ENCODE peak calls at places on chromosome 1, in ten cellular contexts. One of them, this sample, is unnamed.

GRCh38 chr1:223700942-223701637 is 11.2 kb upstream of the CAPN2 start:
- DNase-seq in fibroblast of villous mesenchyme: peak; percentile 90
- DNase-seq in astrocyte of the cerebellum: peak; percentile 92
- DNase-seq in HCT116: peak; percentile 90
- DNase-seq in naive thymus-derived CD4-positive, alpha-beta T cell: no peak
- DNase-seq in right cardiac atrium: peak; percentile 46
- DNase-seq in dorsolateral prefrontal cortex: no peak
- DNase-seq in neural progenitor cell: no peak
- DNase-seq in esophagus squamous epithelium: no peak
- DNase-seq in IMR-90: peak; percentile 98
- DNase-seq in this sample: peak; percentile 98

GRCh38 chr1:12615916-12616708 is 1.9 kb downstream of the DHRS3 start:
- DNase-seq in astrocyte of the cerebellum: no peak
- DNase-seq in esophagus squamous epithelium: no peak
- DNase-seq in neural progenitor cell: peak; percentile 86
- DNase-seq in HCT116: no peak
- DNase-seq in IMR-90: peak; percentile 62
- DNase-seq in dorsolateral prefrontal cortex: no peak
- DNase-seq in right cardiac atrium: peak; percentile 77
- DNase-seq in naive thymus-derived CD4-positive, alpha-beta T cell: peak; percentile 32
- DNase-seq in fibroblast of villous mesenchyme: peak; percentile 71
- DNase-seq in this sample: no peak

GRCh38 chr1:145690587-145691558 is 16.3 kb downstream of the PDZK1 start:
- DNase-seq in dorsolateral prefrontal cortex: no peak
- DNase-seq in IMR-90: peak; percentile 82
- DNase-seq in neural progenitor cell: no peak
- DNase-seq in astrocyte of the cerebellum: peak; percentile 76
- DNase-seq in right cardiac atrium: no peak
- DNase-seq in esophagus squamous epithelium: no peak
- DNase-seq in fibroblast of villous mesenchyme: peak; percentile 84
- DNase-seq in HCT116: no peak
- DNase-seq in naive thymus-derived CD4-positive, alpha-beta T cell: peak; percentile 33
- DNase-seq in this sample: peak; percentile 89

GRCh38 chr1:168653567-168653966 is 75.4 kb downstream of the DPT start:
- DNase-seq in neural progenitor cell: no peak
- DNase-seq in astrocyte of the cerebellum: no peak
- DNase-seq in naive thymus-derived CD4-positive, alpha-beta T cell: no peak
- DNase-seq in fibroblast of villous mesenchyme: no peak
- DNase-seq in esophagus squamous epithelium: no peak
- DNase-seq in right cardiac atrium: no peak
- DNase-seq in IMR-90: no peak
- DNase-seq in dorsolateral prefrontal cortex: no peak
- DNase-seq in HCT116: no peak
- DNase-seq in this sample: peak; percentile 66

GRCh38 chr1:938088-938683 is 14.5 kb downstream of the SAMD11 start:
- DNase-seq in right cardiac atrium: no peak
- DNase-seq in dorsolateral prefrontal cortex: no peak
- DNase-seq in fibroblast of villous mesenchyme: peak; percentile 42
- DNase-seq in esophagus squamous epithelium: no peak
- DNase-seq in IMR-90: peak; percentile 28
- DNase-seq in HCT116: no peak
- DNase-seq in naive thymus-derived CD4-positive, alpha-beta T cell: no peak
- DNase-seq in astrocyte of the cerebellum: no peak
- DNase-seq in neural progenitor cell: no peak
- DNase-seq in this sample: peak; percentile 29

GRCh38 chr1:7427066-7427465 is 344.0 kb upstream of the VAMP3 start:
- DNase-seq in right cardiac atrium: no peak
- DNase-seq in dorsolateral prefrontal cortex: no peak
- DNase-seq in astrocyte of the cerebellum: no peak
- DNase-seq in naive thymus-derived CD4-positive, alpha-beta T cell: no peak
- DNase-seq in fibroblast of villous mesenchyme: peak; percentile 26
- DNase-seq in neural progenitor cell: no peak
- DNase-seq in IMR-90: peak; percentile 39
- DNase-seq in esophagus squamous epithelium: no peak
- DNase-seq in HCT116: no peak
- DNase-seq in this sample: no peak

GRCh38 chr1:185376288-185376687 is 59.2 kb upstream of the IVNS1ABP start:
- DNase-seq in naive thymus-derived CD4-positive, alpha-beta T cell: no peak
- DNase-seq in HCT116: no peak
- DNase-seq in IMR-90: no peak
- DNase-seq in dorsolateral prefrontal cortex: no peak
- DNase-seq in neural progenitor cell: no peak
- DNase-seq in right cardiac atrium: no peak
- DNase-seq in astrocyte of the cerebellum: no peak
- DNase-seq in fibroblast of villous mesenchyme: no peak
- DNase-seq in esophagus squamous epithelium: no peak
- DNase-seq in this sample: no peak

GRCh38 chr1:179984942-179985341 is 30.3 kb downstream of the CEP350 start:
- DNase-seq in astrocyte of the cerebellum: no peak
- DNase-seq in fibroblast of villous mesenchyme: no peak
- DNase-seq in dorsolateral prefrontal cortex: no peak
- DNase-seq in esophagus squamous epithelium: no peak
- DNase-seq in naive thymus-derived CD4-positive, alpha-beta T cell: no peak
- DNase-seq in right cardiac atrium: no peak
- DNase-seq in neural progenitor cell: no peak
- DNase-seq in HCT116: no peak
- DNase-seq in IMR-90: no peak
- DNase-seq in this sample: no peak

GRCh38 chr1:205351984-205352713 is 4.6 kb downstream of the KLHDC8A start:
- DNase-seq in HCT116: no peak
- DNase-seq in astrocyte of the cerebellum: no peak
- DNase-seq in naive thymus-derived CD4-positive, alpha-beta T cell: no peak
- DNase-seq in IMR-90: peak; percentile 40
- DNase-seq in esophagus squamous epithelium: no peak
- DNase-seq in fibroblast of villous mesenchyme: peak; percentile 63
- DNase-seq in right cardiac atrium: no peak
- DNase-seq in neural progenitor cell: peak; percentile 66
- DNase-seq in dorsolateral prefrontal cortex: no peak
- DNase-seq in this sample: no peak

DNA sequence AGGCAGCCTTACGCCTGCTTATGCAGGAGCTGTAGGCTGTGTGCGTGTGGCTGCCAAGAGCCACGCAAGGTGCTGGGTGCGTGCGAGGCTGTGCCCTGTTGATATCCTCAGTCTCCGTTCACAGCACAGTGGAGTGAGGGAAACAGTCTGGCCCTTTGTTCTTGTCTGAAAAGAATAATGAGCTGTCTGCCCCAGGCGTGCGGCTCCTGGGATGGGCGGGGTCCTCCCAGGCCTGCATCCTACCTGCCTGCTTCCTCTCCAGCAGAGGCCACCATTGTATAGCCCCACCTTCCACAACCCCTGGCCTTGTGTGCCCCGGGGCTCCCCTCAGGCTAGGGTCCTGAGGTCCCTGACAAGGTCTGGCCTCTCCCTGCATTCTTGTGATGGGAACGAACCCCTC is 46.9 kb upstream of the KDM4A start:
- DNase-seq in HCT116: no peak
- DNase-seq in neural progenitor cell: no peak
- DNase-seq in naive thymus-derived CD4-positive, alpha-beta T cell: no peak
- DNase-seq in fibroblast of villous mesenchyme: no peak
- DNase-seq in astrocyte of the cerebellum: no peak
- DNase-seq in esophagus squamous epithelium: no peak
- DNase-seq in dorsolateral prefrontal cortex: no peak
- DNase-seq in IMR-90: no peak
- DNase-seq in right cardiac atrium: no peak
- DNase-seq in this sample: no peak
- H3K4me3 ChIP-seq in HCT116: no peak overlapping the region
- H3K4me3 ChIP-seq in neural progenitor cell: no peak overlapping the region
- H3K4me3 ChIP-seq in naive thymus-derived CD4-positive, alpha-beta T cell: no peak overlapping the region
- H3K4me3 ChIP-seq in fibroblast of villous mesenchyme: no peak overlapping the region
- H3K4me3 ChIP-seq in astrocyte of the cerebellum: no peak overlapping the region
- H3K4me3 ChIP-seq in esophagus squamous epithelium: no peak overlapping the region
- H3K4me3 ChIP-seq in dorsolateral prefrontal cortex: no peak overlapping the region
- H3K4me3 ChIP-seq in IMR-90: no peak overlapping the region
- H3K4me3 ChIP-seq in right cardiac atrium: no peak overlapping the region
- H3K4me3 ChIP-seq in this sample: no peak overlapping the region

GRCh38 chr1:29636936-29637335 is 400.6 kb downstream of the PTPRU start:
- DNase-seq in astrocyte of the cerebellum: no peak
- DNase-seq in fibroblast of villous mesenchyme: no peak
- DNase-seq in dorsolateral prefrontal cortex: no peak
- DNase-seq in neural progenitor cell: no peak
- DNase-seq in naive thymus-derived CD4-positive, alpha-beta T cell: no peak
- DNase-seq in right cardiac atrium: no peak
- DNase-seq in IMR-90: no peak
- DNase-seq in esophagus squamous epithelium: no peak
- DNase-seq in HCT116: no peak
- DNase-seq in this sample: no peak
- H3K4me3 ChIP-seq in astrocyte of the cerebellum: no peak overlapping the region
- H3K4me3 ChIP-seq in fibroblast of villous mesenchyme: no peak overlapping the region
- H3K4me3 ChIP-seq in dorsolateral prefrontal cortex: no peak overlapping the region
- H3K4me3 ChIP-seq in neural progenitor cell: no peak overlapping the region
- H3K4me3 ChIP-seq in naive thymus-derived CD4-positive, alpha-beta T cell: no peak overlapping the region
- H3K4me3 ChIP-seq in right cardiac atrium: no peak overlapping the region
- H3K4me3 ChIP-seq in IMR-90: no peak overlapping the region
- H3K4me3 ChIP-seq in esophagus squamous epithelium: no peak overlapping the region
- H3K4me3 ChIP-seq in HCT116: no peak overlapping the region
- H3K4me3 ChIP-seq in this sample: no peak overlapping the region

DNA sequence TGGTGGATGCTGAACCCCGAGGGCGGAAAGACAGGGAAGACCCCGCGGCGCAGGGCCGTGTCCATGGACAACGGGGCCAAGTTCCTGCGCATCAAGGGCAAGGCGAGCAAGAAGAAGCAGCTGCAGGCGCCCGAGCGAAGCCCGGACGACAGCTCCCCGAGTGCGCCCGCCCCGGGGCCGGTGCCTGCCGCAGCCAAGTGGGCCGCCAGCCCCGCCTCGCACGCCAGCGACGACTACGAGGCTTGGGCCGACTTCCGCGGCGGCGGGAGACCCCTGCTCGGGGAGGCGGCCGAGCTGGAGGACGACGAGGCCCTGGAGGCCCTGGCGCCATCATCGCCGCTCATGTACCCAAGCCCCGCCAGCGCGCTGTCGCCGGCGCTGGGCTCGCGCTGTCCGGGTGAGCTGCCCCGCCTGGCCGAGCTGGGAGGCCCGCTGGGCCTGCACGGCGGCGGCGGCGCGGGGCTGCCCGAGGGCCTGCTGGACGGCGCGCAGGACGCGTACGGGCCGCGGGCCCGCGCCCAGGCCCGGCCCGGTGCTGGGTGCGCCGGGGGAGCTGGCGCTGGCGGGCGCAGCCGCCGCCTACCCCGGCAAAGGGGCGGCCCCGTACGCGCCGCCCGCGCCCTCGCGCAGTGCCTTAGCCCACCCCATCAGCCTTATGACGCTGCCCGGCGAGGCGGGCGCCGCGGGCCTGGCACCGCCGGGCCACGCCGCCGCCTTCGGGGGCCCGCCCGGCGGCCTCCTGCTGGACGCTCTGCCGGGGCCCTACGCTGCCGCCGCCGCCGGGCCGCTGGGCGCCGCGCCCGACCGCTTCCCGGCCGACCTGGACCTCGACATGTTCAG is 20.7 kb downstream of the FOXO6 start:
- DNase-seq in HCT116: peak; percentile 42
- DNase-seq in neural progenitor cell: peak; percentile 78
- DNase-seq in fibroblast of villous mesenchyme: peak; percentile 12
- DNase-seq in IMR-90: no peak
- DNase-seq in dorsolateral prefrontal cortex: no peak
- DNase-seq in right cardiac atrium: peak; percentile 70
- DNase-seq in astrocyte of the cerebellum: no peak
- DNase-seq in esophagus squamous epithelium: no peak
- DNase-seq in naive thymus-derived CD4-positive, alpha-beta T cell: no peak
- DNase-seq in this sample: no peak
- H3K4me3 ChIP-seq in HCT116: peak overlapping the region; percentile 73
- H3K4me3 ChIP-seq in neural progenitor cell: peak overlapping the region; percentile 52
- H3K4me3 ChIP-seq in fibroblast of villous mesenchyme: peak overlapping the region; percentile 36
- H3K4me3 ChIP-seq in IMR-90: peak overlapping the region; percentile 39
- H3K4me3 ChIP-seq in dorsolateral prefrontal cortex: no peak overlapping the region
- H3K4me3 ChIP-seq in right cardiac atrium: peak overlapping the region; percentile 50
- H3K4me3 ChIP-seq in astrocyte of the cerebellum: peak overlapping the region; percentile 24
- H3K4me3 ChIP-seq in esophagus squamous epithelium: peak overlapping the region; percentile 41
- H3K4me3 ChIP-seq in naive thymus-derived CD4-positive, alpha-beta T cell: peak overlapping the region; percentile 17
- H3K4me3 ChIP-seq in this sample: peak overlapping the region; percentile 29

DNA sequence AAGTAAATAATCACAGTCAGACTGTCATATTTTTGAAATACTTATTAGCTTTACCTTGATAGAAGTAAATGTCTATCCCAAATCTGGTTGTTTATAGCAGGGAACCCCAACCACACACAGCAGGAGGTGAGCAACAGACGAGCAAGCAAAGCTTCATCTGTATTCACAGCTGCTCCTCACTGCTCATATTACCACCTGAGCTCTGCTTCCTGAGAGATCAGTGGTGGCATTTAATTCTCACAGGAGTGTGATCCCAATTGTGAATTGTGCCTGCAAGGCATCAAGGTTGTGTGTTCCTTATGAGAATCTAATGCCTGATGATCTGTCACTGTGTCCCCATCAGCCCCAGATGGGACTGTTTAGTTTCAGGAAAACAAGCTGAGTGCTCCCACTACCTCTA is 104.3 kb downstream of the GPATCH2 start:
- DNase-seq in HCT116: no peak
- DNase-seq in naive thymus-derived CD4-positive, alpha-beta T cell: no peak
- DNase-seq in dorsolateral prefrontal cortex: no peak
- DNase-seq in astrocyte of the cerebellum: no peak
- DNase-seq in neural progenitor cell: no peak
- DNase-seq in fibroblast of villous mesenchyme: no peak
- DNase-seq in right cardiac atrium: no peak
- DNase-seq in IMR-90: no peak
- DNase-seq in esophagus squamous epithelium: no peak
- DNase-seq in this sample: no peak
- H3K4me3 ChIP-seq in HCT116: no peak overlapping the region
- H3K4me3 ChIP-seq in naive thymus-derived CD4-positive, alpha-beta T cell: no peak overlapping the region
- H3K4me3 ChIP-seq in dorsolateral prefrontal cortex: no peak overlapping the region
- H3K4me3 ChIP-seq in astrocyte of the cerebellum: no peak overlapping the region
- H3K4me3 ChIP-seq in neural progenitor cell: no peak overlapping the region
- H3K4me3 ChIP-seq in fibroblast of villous mesenchyme: no peak overlapping the region
- H3K4me3 ChIP-seq in right cardiac atrium: no peak overlapping the region
- H3K4me3 ChIP-seq in IMR-90: no peak overlapping the region
- H3K4me3 ChIP-seq in esophagus squamous epithelium: no peak overlapping the region
- H3K4me3 ChIP-seq in this sample: no peak overlapping the region

DNA sequence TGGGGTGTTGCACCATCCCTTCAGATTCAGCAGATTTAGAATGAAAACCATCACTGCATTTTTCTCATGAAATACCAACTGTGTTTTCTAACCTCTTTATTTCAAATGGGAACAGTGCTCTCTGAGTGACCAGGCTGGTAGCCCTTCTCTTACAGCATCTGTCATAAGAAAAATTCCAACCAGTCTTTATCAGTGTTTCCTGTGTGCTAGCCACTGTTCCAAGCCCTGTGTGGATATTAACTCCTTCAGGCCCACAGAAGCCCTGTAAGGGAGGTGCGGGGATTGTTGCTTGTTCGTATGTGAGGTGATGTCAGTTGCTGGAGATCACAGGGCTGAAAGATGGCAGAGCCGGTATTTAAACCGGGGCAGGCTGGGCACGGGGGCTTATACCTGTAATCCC is 19.1 kb downstream of the H6PD start:
- DNase-seq in right cardiac atrium: no peak
- DNase-seq in fibroblast of villous mesenchyme: peak; percentile 83
- DNase-seq in HCT116: no peak
- DNase-seq in neural progenitor cell: peak; percentile 59
- DNase-seq in esophagus squamous epithelium: no peak
- DNase-seq in naive thymus-derived CD4-positive, alpha-beta T cell: no peak
- DNase-seq in IMR-90: peak; percentile 36
- DNase-seq in dorsolateral prefrontal cortex: no peak
- DNase-seq in astrocyte of the cerebellum: no peak
- DNase-seq in this sample: no peak
- H3K4me3 ChIP-seq in right cardiac atrium: no peak overlapping the region
- H3K4me3 ChIP-seq in fibroblast of villous mesenchyme: no peak overlapping the region
- H3K4me3 ChIP-seq in HCT116: no peak overlapping the region
- H3K4me3 ChIP-seq in neural progenitor cell: peak overlapping the region; percentile 30
- H3K4me3 ChIP-seq in esophagus squamous epithelium: no peak overlapping the region
- H3K4me3 ChIP-seq in naive thymus-derived CD4-positive, alpha-beta T cell: no peak overlapping the region
- H3K4me3 ChIP-seq in IMR-90: no peak overlapping the region
- H3K4me3 ChIP-seq in dorsolateral prefrontal cortex: no peak overlapping the region
- H3K4me3 ChIP-seq in astrocyte of the cerebellum: no peak overlapping the region
- H3K4me3 ChIP-seq in this sample: no peak overlapping the region